ENCODE peak calls at places on chromosomes 6 and 20, in eight cellular contexts. C, G, K, B, S, O, N and X are unnamed samples.

GRCh38 chr20:53606364-53606985 is 12.8 kb upstream of the ZNF217 start:
- DNase-seq in C (peak), G (no peak), K (no peak), B (no peak), S (no peak), O (peak), N (peak), X (peak)

GRCh38 chr20:57223648-57224489 is 42.6 kb downstream of the BMP7 start:
- DNase-seq in C (no peak), G (no peak), K (no peak), B (peak), S (peak), O (peak), N (peak), X (peak)

GRCh38 chr6:17394192-17394611 is 807 bp downstream of the CAP2 start:
- DNase-seq in C (peak), G (peak), K (no peak), B (peak), S (peak), O (peak), N (peak), X (peak)

GRCh38 chr20:32091888-32092346 is 17.6 kb upstream of the TM9SF4 start:
- DNase-seq in C (peak), G (peak), K (peak), B (peak), S (peak), O (peak), N (peak), X (peak)

GRCh38 chr6:40845588-40845987 is 193.4 kb downstream of the UNC5CL start:
- DNase-seq in C (peak), G (peak), K (no peak), B (no peak), S (no peak), O (peak), N (peak), X (peak)

GRCh38 chr20:54407446-54407845 is 67.9 kb upstream of the DOK5 start:
- DNase-seq in C (no peak), G (no peak), K (no peak), B (no peak), S (no peak), O (no peak), N (no peak), X (no peak)

GRCh38 chr6:143536461-143536865 is 24.9 kb upstream of the FUCA2 start:
- DNase-seq in C (peak), G (no peak), K (peak), B (peak), S (peak), O (peak), N (peak), X (peak)

GRCh38 chr6:110944681-110945151 is 13.8 kb upstream of the GTF3C6 start:
- DNase-seq in C (peak), G (peak), K (no peak), B (no peak), S (no peak), O (peak), N (no peak), X (peak)

GRCh38 chr6:139247618-139248017 is 44.2 kb downstream of the TXLNB start:
- DNase-seq in C (no peak), G (no peak), K (no peak), B (no peak), S (no peak), O (no peak), N (no peak), X (no peak)

GRCh38 chr20:51715873-51716215 is 52.3 kb downstream of the ATP9A start:
- DNase-seq in C (no peak), G (no peak), K (no peak), B (no peak), S (no peak), O (no peak), N (no peak), X (no peak)

GRCh38 chr6:122753688-122754056 is 25.8 kb upstream of the FABP7 start:
- DNase-seq in C (no peak), G (peak), K (no peak), B (no peak), S (no peak), O (peak), N (no peak), X (peak)

GRCh38 chr6:17207281-17207680 is 73.9 kb upstream of the RBM24 start:
- DNase-seq in C (no peak), G (no peak), K (no peak), B (no peak), S (no peak), O (no peak), N (no peak), X (no peak)

GRCh38 chr6:106419900-106420299 is 59.4 kb downstream of the CRYBG1 start:
- DNase-seq in C (no peak), G (no peak), K (no peak), B (no peak), S (no peak), O (no peak), N (no peak), X (no peak)

GRCh38 chr6:9140181-9140580 is 704.8 kb upstream of the SLC35B3 start:
- DNase-seq in C (no peak), G (peak), K (no peak), B (no peak), S (no peak), O (no peak), N (peak), X (no peak)

GRCh38 chr6:46521464-46521971 is 30.3 kb upstream of the RCAN2 start:
- DNase-seq in C (no peak), G (peak), K (no peak), B (no peak), S (no peak), O (no peak), N (no peak), X (peak)

GRCh38 chr20:31712564-31713311 is 9.9 kb downstream of the BCL2L1 start:
- DNase-seq in C (peak), G (peak), K (no peak), B (peak), S (peak), O (peak), N (peak), X (peak)